ENCODE peak calls at places on chromosome 2, in nine cellular contexts. A is upper lobe of right lung; U is naive thymus-derived CD8-positive, alpha-beta T cell; L is CD4-positive, alpha-beta T cell; F is stimulated activated effector memory CD8-positive, alpha-beta T cell treated with anti-CD3 and anti-CD28 coated beads, Interleukin-12 subunit alpha, Interleukin-12 subunit beta, amount 100 ng/mL, for 72 hours; J is HEK293T; O is NCI-H146; K is astrocyte of the cerebellum; R is IMR-90. T is an unnamed sample.

GRCh38 chr2:162113771-162114168 is 38.3 kb downstream of the GCG start:
- DNase-seq in A (no peak), U (no peak), L (no peak), F (no peak), J (no peak), O (no peak), K (no peak), R (peak), T (no peak)

GRCh38 chr2:33216508-33217182 is 259.8 kb upstream of the RASGRP3 start:
- DNase-seq in A (no peak), U (no peak), L (no peak), F (no peak), J (no peak), O (no peak), K (no peak), R (peak), T (no peak)

GRCh38 chr2:41867553-41867952 is 180.3 kb upstream of the PKDCC start:
- DNase-seq in A (no peak), U (no peak), L (no peak), F (no peak), J (no peak), O (no peak), K (no peak), R (peak), T (no peak)

GRCh38 chr2:7835693-7836680 is 845.9 kb upstream of the ID2 start:
- DNase-seq in A (no peak), U (no peak), L (no peak), F (no peak), J (no peak), O (peak), K (no peak), R (no peak), T (peak)

GRCh38 chr2:147352294-147352693 is 492.5 kb upstream of the ACVR2A start:
- DNase-seq in A (no peak), U (no peak), L (no peak), F (no peak), J (no peak), O (peak), K (no peak), R (no peak), T (peak)

GRCh38 chr2:203892207-203892606 is 24.6 kb downstream of the CTLA4 start:
- DNase-seq in A (no peak), U (no peak), L (no peak), F (no peak), J (no peak), O (no peak), K (no peak), R (no peak), T (no peak)

GRCh38 chr2:17422066-17422465 is 96.2 kb downstream of the RAD51AP2 start:
- DNase-seq in A (no peak), U (no peak), L (no peak), F (no peak), J (no peak), O (no peak), K (no peak), R (no peak), T (no peak)

GRCh38 chr2:179571141-179571713 is 290.2 kb downstream of the ZNF385B start:
- DNase-seq in A (no peak), U (no peak), L (no peak), F (no peak), J (no peak), O (no peak), K (no peak), R (no peak), T (no peak)

GRCh38 chr2:222034058-222034457 is 264.7 kb downstream of the PAX3 start:
- DNase-seq in A (no peak), U (no peak), L (no peak), F (no peak), J (no peak), O (no peak), K (no peak), R (no peak), T (no peak)

GRCh38 chr2:60867848-60868247 is 13.5 kb upstream of the REL start:
- DNase-seq in A (no peak), U (peak), L (no peak), F (no peak), J (no peak), O (no peak), K (no peak), R (no peak), T (no peak)

GRCh38 chr2:15782009-15782751 is 158.2 kb upstream of the MYCN start:
- DNase-seq in A (no peak), U (no peak), L (no peak), F (no peak), J (no peak), O (no peak), K (no peak), R (no peak), T (no peak)

GRCh38 chr2:106011380-106011779 is 182.7 kb downstream of the UXS1 start:
- DNase-seq in A (no peak), U (no peak), L (no peak), F (no peak), J (no peak), O (peak), K (no peak), R (no peak), T (no peak)

GRCh38 chr2:55399815-55400214 is 19.8 kb downstream of the CCDC88A start:
- DNase-seq in A (no peak), U (no peak), L (no peak), F (no peak), J (no peak), O (no peak), K (no peak), R (no peak), T (no peak)

GRCh38 chr2:162184796-162185195 is 32.7 kb upstream of the GCG start:
- DNase-seq in A (no peak), U (no peak), L (no peak), F (no peak), J (no peak), O (no peak), K (no peak), R (no peak), T (peak)

GRCh38 chr2:138455691-138456090 is 45.9 kb upstream of the SPOPL start:
- DNase-seq in A (no peak), U (no peak), L (no peak), F (no peak), J (no peak), O (peak), K (no peak), R (no peak), T (no peak)

GRCh38 chr2:121810959-121811853 is 55.8 kb downstream of the TSN start:
- DNase-seq in A (no peak), U (no peak), L (no peak), F (no peak), J (peak), O (peak), K (peak), R (peak), T (peak)

GRCh38 chr2:230865324-230865765 is 603 bp downstream of the ITM2C start:
- DNase-seq in A (no peak), U (no peak), L (no peak), F (no peak), J (no peak), O (no peak), K (no peak), R (no peak), T (no peak)

GRCh38 chr2:39689876-39690275 is 24.2 kb downstream of the TMEM178A start:
- DNase-seq in A (no peak), U (no peak), L (no peak), F (no peak), J (no peak), O (peak), K (no peak), R (no peak), T (no peak)

GRCh38 chr2:179264238-179265081 is at the start of gene SESTD1:
- DNase-seq in A (peak), U (peak), L (peak), F (no peak), J (peak), O (peak), K (no peak), R (peak), T (no peak)

GRCh38 chr2:161207941-161208340 is 47.7 kb downstream of the TANK start:
- DNase-seq in A (no peak), U (no peak), L (no peak), F (no peak), J (no peak), O (no peak), K (no peak), R (peak), T (no peak)

GRCh38 chr2:236180831-236181453 is 12.8 kb upstream of the GBX2 start:
- DNase-seq in A (no peak), U (no peak), L (no peak), F (no peak), J (peak), O (peak), K (no peak), R (peak), T (no peak)

GRCh38 chr2:227163998-227164744 is at the start of the genes COL4A3 and COL4A4:
- DNase-seq in A (peak), U (no peak), L (no peak), F (no peak), J (peak), O (peak), K (no peak), R (no peak), T (no peak)

GRCh38 chr2:204655101-204655500 is 109.8 kb downstream of the PARD3B start:
- DNase-seq in A (no peak), U (no peak), L (no peak), F (no peak), J (no peak), O (no peak), K (no peak), R (peak), T (no peak)

GRCh38 chr2:147456729-147457128 is 388.1 kb upstream of the ACVR2A start:
- DNase-seq in A (no peak), U (no peak), L (no peak), F (no peak), J (no peak), O (no peak), K (no peak), R (no peak), T (no peak)

GRCh38 chr2:47558116-47559078 is 155.4 kb downstream of the MSH2 start:
- DNase-seq in A (no peak), U (no peak), L (no peak), F (no peak), J (no peak), O (no peak), K (no peak), R (no peak), T (no peak)

GRCh38 chr2:23606968-23607367 is 222.0 kb downstream of the KLHL29 start:
- DNase-seq in A (no peak), U (no peak), L (no peak), F (no peak), J (no peak), O (no peak), K (no peak), R (peak), T (no peak)

GRCh38 chr2:202821538-202822160 is 49.9 kb downstream of the ICA1L start:
- DNase-seq in A (no peak), U (no peak), L (no peak), F (no peak), J (no peak), O (no peak), K (no peak), R (no peak), T (no peak)

GRCh38 chr2:21972580-21972979 is 848.8 kb downstream of the TDRD15 start:
- DNase-seq in A (no peak), U (no peak), L (no peak), F (no peak), J (no peak), O (no peak), K (no peak), R (no peak), T (no peak)

GRCh38 chr2:231615058-231615671 is 22.5 kb downstream of the TEX44 start:
- DNase-seq in A (no peak), U (no peak), L (no peak), F (no peak), J (no peak), O (no peak), K (no peak), R (no peak), T (peak)

GRCh38 chr2:85326406-85326945 is 1.3 kb downstream of the TGOLN2 start:
- DNase-seq in A (no peak), U (peak), L (peak), F (peak), J (peak), O (no peak), K (no peak), R (peak), T (no peak)

GRCh38 chr2:229164545-229165249 is 106.4 kb downstream of the PID1 start:
- DNase-seq in A (no peak), U (no peak), L (no peak), F (no peak), J (no peak), O (peak), K (no peak), R (peak), T (no peak)

GRCh38 chr2:28134262-28134812 is 243.8 kb downstream of the BABAM2 start:
- DNase-seq in A (no peak), U (no peak), L (no peak), F (no peak), J (no peak), O (no peak), K (no peak), R (no peak), T (no peak)

GRCh38 chr2:72935611-72935957 is 18.3 kb downstream of the EMX1 start:
- DNase-seq in A (peak), U (no peak), L (no peak), F (no peak), J (no peak), O (no peak), K (no peak), R (no peak), T (no peak)

T was measured in DMS153.